ENCODE peak calls at places on chromosome 16, in five cellular contexts. B, J, R, H and Z are unnamed samples.

GRCh38 chr16:84228321-84228838 is 11.4 kb downstream of the KCNG4 start:
- ATAC-seq in B (no peak), J (peak; percentile 97), H (no peak), R (peak; percentile 87), Z (peak; percentile 89)

GRCh38 chr16:84822990-84823389 is 3.2 kb downstream of the CRISPLD2 start:
- ATAC-seq in R (no peak), J (no peak), H (no peak), B (no peak), Z (no peak)

GRCh38 chr16:71460246-71460645 is 1.8 kb downstream of the ZNF23 start:
- ATAC-seq in R (peak; percentile 84), B (no peak), H (no peak), J (no peak), Z (peak; percentile 44)

GRCh38 chr16:75309156-75309555 is 57.7 kb upstream of the BCAR1 start:
- ATAC-seq in B (no peak), R (no peak), H (no peak), J (no peak), Z (no peak)

GRCh38 chr16:65225488-65225887 is 103.6 kb upstream of the CDH11 start:
- ATAC-seq in B (no peak), J (no peak), H (no peak), R (no peak), Z (no peak)

GRCh38 chr16:21235199-21235585 is 1.7 kb downstream of the ANKS4B start:
- ATAC-seq in J (no peak), R (no peak), H (no peak), B (no peak), Z (no peak)

GRCh38 chr16:83983491-83983890 is 15.4 kb downstream of the NECAB2 start:
- ATAC-seq in H (no peak), B (no peak), J (no peak), R (no peak), Z (no peak)

GRCh38 chr16:88005148-88005547 is 53.9 kb downstream of the BANP start:
- ATAC-seq in H (no peak), B (no peak), R (no peak), J (peak; percentile 16), Z (no peak)

GRCh38 chr16:3793161-3793576 is 75.8 kb upstream of the TRAP1 start:
- ATAC-seq in H (no peak), R (peak; percentile 58), J (peak; percentile 82), B (peak; percentile 40), Z (peak; percentile 84)

GRCh38 chr16:11233727-11234376 is 22.2 kb downstream of the SOCS1 start:
- ATAC-seq in H (peak; percentile 74), J (no peak), B (no peak), R (peak; percentile 41), Z (no peak)

GRCh38 chr16:87619360-87620200 is 17.3 kb downstream of the JPH3 start:
- ATAC-seq in H (no peak), B (no peak), J (no peak), R (no peak), Z (no peak)

GRCh38 chr16:2963611-2964415 is at the start of gene KREMEN2:
- ATAC-seq in R (peak; percentile 55), J (peak; percentile 10), B (peak; percentile 37), H (peak; percentile 11), Z (no peak)

GRCh38 chr16:11202260-11203091 is 53.5 kb downstream of the SOCS1 start:
- ATAC-seq in R (peak; percentile 31), B (no peak), H (no peak), J (no peak), Z (no peak)